ENCODE peak calls at places on chromosomes 3 and 15, in six cellular contexts. T is body of pancreas; E is right cardiac atrium; F is activated T-cell treated with anti-CD3 and anti-CD28 coated beads, Interleukin-2, amount 50 U/mL, for 72 hours; I is mucosa of descending colon; Q is gastrocnemius medialis. B is an unnamed sample.

GRCh38 chr3:50156549-50156948 is 1.4 kb downstream of the SEMA3F start:
- ATAC-seq in Q (no peak), T (no peak), I (peak), F (no peak), E (no peak), B (no peak)

GRCh38 chr3:176795897-176796296 is 401.4 kb downstream of the TBL1XR1 start:
- ATAC-seq in Q (no peak), I (no peak), E (no peak), F (no peak), T (no peak), B (no peak)

GRCh38 chr3:160929595-160929994 is 173.6 kb downstream of the PPM1L start:
- ATAC-seq in T (peak), I (peak), Q (peak), F (no peak), E (peak), B (no peak)

GRCh38 chr3:178518660-178519396 is 17.4 kb upstream of the KCNMB2 start:
- ATAC-seq in F (no peak), T (no peak), I (no peak), Q (no peak), E (peak), B (no peak)

GRCh38 chr3:58038675-58039302 is 30.6 kb downstream of the FLNB start:
- ATAC-seq in Q (no peak), T (no peak), F (no peak), E (no peak), I (peak), B (peak)

GRCh38 chr15:74208901-74209559 is 6.4 kb upstream of the STRA6 start:
- ATAC-seq in E (no peak), T (peak), F (no peak), Q (no peak), I (no peak), B (no peak)

GRCh38 chr3:188019761-188020160 is 134.2 kb upstream of the LPP start:
- ATAC-seq in Q (no peak), I (no peak), E (no peak), T (no peak), F (no peak), B (no peak)

GRCh38 chr3:98962189-98962930 is 60.9 kb upstream of the DCBLD2 start:
- ATAC-seq in T (no peak), E (no peak), I (no peak), F (no peak), Q (no peak), B (no peak)

GRCh38 chr15:51755790-51756189 is 4.4 kb downstream of the TMOD2 start:
- ATAC-seq in I (no peak), E (no peak), Q (no peak), F (no peak), T (no peak), B (no peak)

GRCh38 chr3:50486219-50486888 is 17.1 kb downstream of the CACNA2D2 start:
- ATAC-seq in F (peak), Q (no peak), T (no peak), I (no peak), E (no peak), B (no peak)